ENCODE peak calls at places on chromosomes 5 and 9, in ten cellular contexts. W is activated T-helper 1 cell treated with Interleukin-2 at 50 U/mL for 16 hours; C is stimulated activated CD8-positive, alpha-beta memory T cell treated with anti-CD3 and anti-CD28 coated beads, Interleukin-4, amount 100 ng/mL, for 1 hour; K is GDM1; B is CD4-positive, alpha-beta T cell; P is uterus; A is NCI-H774; Q is left colon; D is tibial artery; X is A549. R is an unnamed sample.

GRCh38 chr5:102539598-102539997 is 40.8 kb upstream of the SLCO6A1 start:
- DNase-seq in W (no peak), C (no peak), K (no peak), B (no peak), P (no peak), A (no peak), Q (no peak), D (no peak), X (no peak), R (no peak)

GRCh38 chr5:134902071-134902801 is 2.7 kb upstream of the PCBD2 start:
- DNase-seq in W (no peak), C (no peak), K (no peak), B (no peak), P (no peak), A (no peak), Q (no peak), D (no peak), X (no peak), R (no peak)

GRCh38 chr5:80453372-80453771 is 34.5 kb upstream of the FAM151B start:
- DNase-seq in W (no peak), C (no peak), K (no peak), B (no peak), P (no peak), A (no peak), Q (no peak), D (no peak), X (no peak), R (no peak)

GRCh38 chr9:94198414-94198813 is 60.7 kb upstream of the ZNF169 start:
- DNase-seq in W (no peak), C (no peak), K (no peak), B (no peak), P (no peak), A (no peak), Q (no peak), D (no peak), X (no peak), R (no peak)

GRCh38 chr9:33628865-33629410 is 104.9 kb downstream of the ANKRD18B start:
- DNase-seq in W (no peak), C (no peak), K (peak), B (no peak), P (no peak), A (no peak), Q (no peak), D (no peak), X (no peak), R (no peak)

GRCh38 chr5:167699434-167699833 is 592.0 kb upstream of the WWC1 start:
- DNase-seq in W (no peak), C (no peak), K (no peak), B (no peak), P (no peak), A (no peak), Q (no peak), D (no peak), X (peak), R (no peak)

GRCh38 chr5:40486437-40487270 is 193.1 kb upstream of the PTGER4 start:
- DNase-seq in W (peak), C (no peak), K (peak), B (peak), P (no peak), A (no peak), Q (no peak), D (no peak), X (no peak), R (no peak)

GRCh38 chr9:109857337-109857736 is 77.3 kb downstream of the PALM2AKAP2 start:
- DNase-seq in W (no peak), C (no peak), K (no peak), B (no peak), P (no peak), A (no peak), Q (no peak), D (no peak), X (no peak), R (no peak)

GRCh38 chr5:129460951-129461815 is 1.1 kb downstream of the ADAMTS19 start:
- DNase-seq in W (no peak), C (no peak), K (no peak), B (no peak), P (peak), A (no peak), Q (peak), D (no peak), X (peak), R (peak)

GRCh38 chr5:4700082-4700481 is 440.0 kb upstream of the ADAMTS16 start:
- DNase-seq in W (no peak), C (no peak), K (no peak), B (no peak), P (no peak), A (peak), Q (no peak), D (no peak), X (peak), R (no peak)

GRCh38 chr9:89874351-89875321 is 269.8 kb downstream of the GADD45G start:
- DNase-seq in W (no peak), C (no peak), K (no peak), B (no peak), P (peak), A (no peak), Q (no peak), D (peak), X (no peak), R (peak)

GRCh38 chr9:130665431-130666392 is 1.3 kb downstream of the PRDM12 start:
- DNase-seq in W (no peak), C (no peak), K (no peak), B (no peak), P (no peak), A (no peak), Q (no peak), D (no peak), X (no peak), R (no peak)

GRCh38 chr5:134135091-134135655 is 20.7 kb downstream of the TCF7 start:
- DNase-seq in W (no peak), C (no peak), K (no peak), B (no peak), P (peak), A (no peak), Q (peak), D (peak), X (no peak), R (peak)

GRCh38 chr9:117403403-117403811 is 11.4 kb downstream of the ASTN2 start:
- DNase-seq in W (no peak), C (no peak), K (no peak), B (no peak), P (no peak), A (peak), Q (no peak), D (no peak), X (no peak), R (no peak)

GRCh38 chr5:151793358-151793757 is 21.6 kb downstream of the G3BP1 start:
- DNase-seq in W (no peak), C (no peak), K (no peak), B (no peak), P (no peak), A (no peak), Q (no peak), D (no peak), X (no peak), R (no peak)

GRCh38 chr5:78527054-78527884 is 121.3 kb downstream of the LHFPL2 start:
- DNase-seq in W (no peak), C (no peak), K (no peak), B (no peak), P (peak), A (no peak), Q (no peak), D (peak), X (peak), R (peak)

GRCh38 chr9:3526903-3527652 is 1.3 kb upstream of the RFX3 start:
- DNase-seq in W (no peak), C (no peak), K (peak), B (no peak), P (no peak), A (peak), Q (no peak), D (peak), X (peak), R (no peak)

R was measured in sigmoid colon.